ENCODE peak calls at places on chromosome 2, in ten cellular contexts. One of them, this sample, is unnamed. For H3K36me3, the result is how much of the 10 kb centered on the place peaks cover.

GRCh38 chr2:71833855-71834554 is 313.7 kb downstream of the CYP26B1 start:
- DNase-seq in suprapubic skin: peak
- DNase-seq in ovary: no peak
- DNase-seq in Peyer's patch: no peak
- DNase-seq in adrenal gland: no peak
- DNase-seq in right lobe of liver: no peak
- DNase-seq in tibial nerve: peak
- DNase-seq in lower lobe of right lung: no peak
- DNase-seq in colonic mucosa: peak
- DNase-seq in kidney: no peak
- DNase-seq in this sample: peak

GRCh38 chr2:144407262-144407661 is 112.7 kb downstream of the ZEB2 start:
- DNase-seq in suprapubic skin: no peak
- DNase-seq in ovary: no peak
- DNase-seq in Peyer's patch: no peak
- DNase-seq in adrenal gland: no peak
- DNase-seq in right lobe of liver: no peak
- DNase-seq in tibial nerve: no peak
- DNase-seq in lower lobe of right lung: no peak
- DNase-seq in colonic mucosa: no peak
- DNase-seq in kidney: no peak
- DNase-seq in this sample: no peak

GRCh38 chr2:31168291-31168690 is 30.1 kb upstream of the GALNT14 start:
- DNase-seq in suprapubic skin: no peak
- DNase-seq in ovary: no peak
- DNase-seq in Peyer's patch: no peak
- DNase-seq in adrenal gland: no peak
- DNase-seq in right lobe of liver: no peak
- DNase-seq in tibial nerve: no peak
- DNase-seq in lower lobe of right lung: no peak
- DNase-seq in colonic mucosa: no peak
- DNase-seq in kidney: no peak
- DNase-seq in this sample: no peak

GRCh38 chr2:15772196-15772595 is 168.2 kb upstream of the MYCN start:
- DNase-seq in suprapubic skin: no peak
- DNase-seq in ovary: no peak
- DNase-seq in Peyer's patch: no peak
- DNase-seq in adrenal gland: no peak
- DNase-seq in right lobe of liver: no peak
- DNase-seq in tibial nerve: no peak
- DNase-seq in lower lobe of right lung: no peak
- DNase-seq in colonic mucosa: no peak
- DNase-seq in kidney: no peak
- DNase-seq in this sample: no peak

GRCh38 chr2:65024149-65024829 is 31.9 kb upstream of the CEP68 start:
- DNase-seq in suprapubic skin: no peak
- DNase-seq in ovary: no peak
- DNase-seq in Peyer's patch: no peak
- DNase-seq in adrenal gland: no peak
- DNase-seq in right lobe of liver: no peak
- DNase-seq in tibial nerve: no peak
- DNase-seq in lower lobe of right lung: no peak
- DNase-seq in colonic mucosa: no peak
- DNase-seq in kidney: no peak
- DNase-seq in this sample: no peak

GRCh38 chr2:20682166-20682565 is 15.2 kb downstream of the GDF7 start:
- DNase-seq in suprapubic skin: no peak
- DNase-seq in ovary: no peak
- DNase-seq in Peyer's patch: peak
- DNase-seq in adrenal gland: no peak
- DNase-seq in right lobe of liver: no peak
- DNase-seq in tibial nerve: no peak
- DNase-seq in lower lobe of right lung: no peak
- DNase-seq in colonic mucosa: no peak
- DNase-seq in kidney: no peak
- DNase-seq in this sample: no peak

GRCh38 chr2:85909005-85909404 is 20.2 kb upstream of the ST3GAL5 start:
- DNase-seq in suprapubic skin: no peak
- DNase-seq in ovary: no peak
- DNase-seq in Peyer's patch: no peak
- DNase-seq in adrenal gland: no peak
- DNase-seq in right lobe of liver: no peak
- DNase-seq in tibial nerve: no peak
- DNase-seq in lower lobe of right lung: no peak
- DNase-seq in colonic mucosa: no peak
- DNase-seq in kidney: no peak
- DNase-seq in this sample: no peak

GRCh38 chr2:157837851-157838441 is 38.2 kb downstream of the ACVR1 start:
- DNase-seq in suprapubic skin: no peak
- DNase-seq in ovary: peak
- DNase-seq in Peyer's patch: peak
- DNase-seq in adrenal gland: peak
- DNase-seq in right lobe of liver: peak
- DNase-seq in tibial nerve: no peak
- DNase-seq in lower lobe of right lung: no peak
- DNase-seq in colonic mucosa: no peak
- DNase-seq in kidney: no peak
- DNase-seq in this sample: peak

GRCh38 chr2:173217106-173217840 is 137.4 kb upstream of the CDCA7 start:
- DNase-seq in suprapubic skin: no peak
- DNase-seq in ovary: no peak
- DNase-seq in Peyer's patch: no peak
- DNase-seq in adrenal gland: no peak
- DNase-seq in right lobe of liver: no peak
- DNase-seq in tibial nerve: no peak
- DNase-seq in lower lobe of right lung: no peak
- DNase-seq in colonic mucosa: no peak
- DNase-seq in kidney: no peak
- DNase-seq in this sample: no peak

GRCh38 chr2:40355451-40355850 is 96.4 kb downstream of the SLC8A1 start:
- DNase-seq in suprapubic skin: no peak
- DNase-seq in ovary: no peak
- DNase-seq in Peyer's patch: no peak
- DNase-seq in adrenal gland: no peak
- DNase-seq in right lobe of liver: no peak
- DNase-seq in tibial nerve: no peak
- DNase-seq in lower lobe of right lung: no peak
- DNase-seq in colonic mucosa: no peak
- DNase-seq in kidney: no peak
- DNase-seq in this sample: no peak

GRCh38 chr2:95052804-95053535 is 27.5 kb downstream of the MAL start:
- DNase-seq in suprapubic skin: no peak
- DNase-seq in ovary: no peak
- DNase-seq in Peyer's patch: no peak
- DNase-seq in adrenal gland: no peak
- DNase-seq in right lobe of liver: no peak
- DNase-seq in tibial nerve: no peak
- DNase-seq in lower lobe of right lung: no peak
- DNase-seq in colonic mucosa: no peak
- DNase-seq in kidney: no peak
- DNase-seq in this sample: peak

GRCh38 chr2:46545015-46545839 is 65.9 kb downstream of the TMEM247 start:
- DNase-seq in suprapubic skin: no peak
- DNase-seq in ovary: no peak
- DNase-seq in Peyer's patch: no peak
- DNase-seq in adrenal gland: no peak
- DNase-seq in right lobe of liver: no peak
- DNase-seq in tibial nerve: no peak
- DNase-seq in lower lobe of right lung: no peak
- DNase-seq in colonic mucosa: no peak
- DNase-seq in kidney: no peak
- DNase-seq in this sample: no peak

GRCh38 chr2:160141944-160142343 is 58.1 kb downstream of the ITGB6 start:
- DNase-seq in suprapubic skin: no peak
- DNase-seq in ovary: no peak
- DNase-seq in Peyer's patch: no peak
- DNase-seq in adrenal gland: no peak
- DNase-seq in right lobe of liver: no peak
- DNase-seq in tibial nerve: no peak
- DNase-seq in lower lobe of right lung: no peak
- DNase-seq in colonic mucosa: no peak
- DNase-seq in kidney: no peak
- DNase-seq in this sample: no peak

GRCh38 chr2:25618676-25619075 is 54.7 kb downstream of the DTNB start:
- DNase-seq in suprapubic skin: no peak
- DNase-seq in ovary: no peak
- DNase-seq in Peyer's patch: no peak
- DNase-seq in adrenal gland: no peak
- DNase-seq in right lobe of liver: no peak
- DNase-seq in tibial nerve: no peak
- DNase-seq in lower lobe of right lung: no peak
- DNase-seq in colonic mucosa: no peak
- DNase-seq in kidney: no peak
- DNase-seq in this sample: no peak

DNA sequence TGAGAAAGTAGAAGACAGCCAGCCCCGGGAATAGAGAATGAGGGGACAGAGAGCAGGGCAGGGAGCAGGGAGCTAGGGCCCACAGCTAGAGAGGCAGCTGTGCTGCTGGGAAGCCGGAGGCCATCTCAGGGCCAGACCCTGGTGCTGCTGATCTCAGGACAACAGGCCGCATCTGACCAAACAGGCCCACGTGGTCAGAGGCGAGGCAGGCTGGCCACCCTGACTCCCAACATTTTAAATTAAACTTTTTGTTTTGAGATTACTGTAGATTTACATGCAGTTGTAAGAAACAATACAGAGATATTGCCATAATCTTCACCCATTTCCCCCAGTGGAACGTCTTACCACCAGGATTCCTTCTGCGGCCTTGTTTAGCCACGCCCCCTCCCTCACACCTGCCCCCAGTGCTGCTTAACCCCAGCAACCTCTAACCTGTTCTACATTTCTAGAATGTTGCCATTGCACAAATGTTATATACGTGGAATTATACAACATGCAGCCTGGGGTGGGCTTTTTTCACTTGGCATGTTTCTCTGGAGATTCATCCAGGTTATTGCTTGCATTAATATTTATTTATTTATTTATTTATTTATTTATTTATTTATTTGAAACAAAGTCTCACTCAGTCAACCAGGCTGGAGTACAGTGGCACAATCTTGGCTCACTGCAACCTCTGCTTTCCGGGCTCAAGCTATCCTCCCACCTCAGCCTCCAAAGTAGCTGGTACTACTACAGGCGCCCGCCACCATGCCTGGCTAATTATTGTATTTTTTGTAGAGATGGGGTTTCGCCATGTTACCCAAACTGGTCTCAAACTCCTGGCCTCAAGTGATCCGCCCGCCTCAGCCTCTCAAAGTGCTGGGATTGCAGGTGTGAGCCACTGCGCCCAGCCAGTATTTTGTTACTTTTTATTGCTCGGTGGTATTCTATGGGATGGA is 48.6 kb upstream of the GPR17 start:
- DNase-seq in suprapubic skin: no peak
- DNase-seq in ovary: no peak
- DNase-seq in Peyer's patch: no peak
- DNase-seq in adrenal gland: no peak
- DNase-seq in right lobe of liver: no peak
- DNase-seq in tibial nerve: no peak
- DNase-seq in lower lobe of right lung: no peak
- DNase-seq in colonic mucosa: no peak
- DNase-seq in kidney: no peak
- DNase-seq in this sample: no peak
- TF ChIP-seq CTCF in suprapubic skin: no peak
- TF ChIP-seq CTCF in ovary: no peak
- TF ChIP-seq CTCF in Peyer's patch: no peak
- TF ChIP-seq CTCF in adrenal gland: no peak
- TF ChIP-seq CTCF in right lobe of liver: no peak
- TF ChIP-seq CTCF in tibial nerve: no peak
- TF ChIP-seq CTCF in lower lobe of right lung: no peak
- TF ChIP-seq CTCF in colonic mucosa: no peak
- TF ChIP-seq CTCF in kidney: no peak
- TF ChIP-seq CTCF in this sample: no peak

GRCh38 chr2:233168919-233169318 is 82.6 kb upstream of the ATG16L1 start:
- DNase-seq in suprapubic skin: no peak
- DNase-seq in ovary: no peak
- DNase-seq in Peyer's patch: no peak
- DNase-seq in adrenal gland: no peak
- DNase-seq in right lobe of liver: no peak
- DNase-seq in tibial nerve: no peak
- DNase-seq in lower lobe of right lung: no peak
- DNase-seq in colonic mucosa: no peak
- DNase-seq in kidney: peak
- DNase-seq in this sample: no peak
- H3K27ac ChIP-seq in suprapubic skin: no peak
- H3K27ac ChIP-seq in ovary: no peak
- H3K27ac ChIP-seq in Peyer's patch: no peak
- H3K27ac ChIP-seq in adrenal gland: no peak
- H3K27ac ChIP-seq in right lobe of liver: no peak
- H3K27ac ChIP-seq in tibial nerve: no peak
- H3K27ac ChIP-seq in lower lobe of right lung: no peak
- H3K27ac ChIP-seq in colonic mucosa: no peak
- H3K27ac ChIP-seq in kidney: no peak
- H3K27ac ChIP-seq in this sample: no peak

GRCh38 chr2:162301877-162302276 is 16.6 kb downstream of the IFIH1 start:
- DNase-seq in suprapubic skin: no peak
- DNase-seq in ovary: no peak
- DNase-seq in Peyer's patch: no peak
- DNase-seq in adrenal gland: no peak
- DNase-seq in right lobe of liver: no peak
- DNase-seq in tibial nerve: no peak
- DNase-seq in lower lobe of right lung: no peak
- DNase-seq in colonic mucosa: no peak
- DNase-seq in kidney: no peak
- DNase-seq in this sample: no peak
- H3K36me3 ChIP-seq in suprapubic skin: under half
- H3K36me3 ChIP-seq in ovary: under half
- H3K36me3 ChIP-seq in Peyer's patch: under half
- H3K36me3 ChIP-seq in adrenal gland: under half
- H3K36me3 ChIP-seq in right lobe of liver: under half
- H3K36me3 ChIP-seq in tibial nerve: under half
- H3K36me3 ChIP-seq in lower lobe of right lung: under half
- H3K36me3 ChIP-seq in colonic mucosa: under half
- H3K36me3 ChIP-seq in kidney: under half
- H3K36me3 ChIP-seq in this sample: under half

DNA sequence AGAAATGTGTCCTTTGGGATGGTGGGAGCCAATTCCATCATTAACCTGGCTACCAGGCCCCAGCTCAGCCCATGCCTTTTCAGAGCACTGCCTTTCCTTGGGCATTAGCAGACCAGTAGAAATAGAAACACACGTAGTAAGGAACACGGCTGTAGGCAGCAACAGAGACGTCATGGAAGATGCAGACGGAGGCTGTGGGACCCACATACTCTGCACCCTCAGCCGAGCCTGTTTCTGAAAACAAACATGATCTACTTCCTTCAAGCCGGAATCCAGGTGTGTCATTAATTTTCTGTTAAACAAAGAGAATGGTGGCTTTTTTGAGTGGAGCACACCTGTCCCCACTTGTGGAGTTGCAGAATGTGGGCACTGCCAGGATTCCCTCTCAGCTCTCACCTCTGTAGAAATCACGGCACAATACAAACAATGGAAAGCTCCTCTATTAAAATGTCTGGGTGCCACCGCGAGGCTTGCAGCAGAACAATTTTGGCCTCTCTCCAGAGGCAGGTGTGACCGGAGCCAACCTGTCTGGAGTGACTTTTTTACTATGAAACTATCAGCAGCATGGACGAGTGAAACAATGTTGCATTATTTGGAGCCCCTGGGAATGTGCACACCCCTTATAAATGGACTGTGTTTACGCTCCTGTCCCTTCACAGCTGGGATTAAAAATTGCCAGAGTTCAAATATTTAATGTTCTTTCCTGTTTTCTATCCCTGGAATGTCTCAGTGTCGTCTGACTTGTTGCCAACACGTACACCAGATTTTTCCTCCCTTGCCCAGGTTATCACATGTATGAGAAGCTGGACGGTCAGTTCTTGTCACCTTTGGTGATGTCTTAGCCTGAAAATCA is 31.7 kb downstream of the SPP2 start:
- DNase-seq in suprapubic skin: no peak
- DNase-seq in ovary: no peak
- DNase-seq in Peyer's patch: no peak
- DNase-seq in adrenal gland: no peak
- DNase-seq in right lobe of liver: peak
- DNase-seq in tibial nerve: no peak
- DNase-seq in lower lobe of right lung: peak
- DNase-seq in colonic mucosa: peak
- DNase-seq in kidney: peak
- DNase-seq in this sample: no peak
- TF ChIP-seq CTCF in suprapubic skin: no peak
- TF ChIP-seq CTCF in ovary: no peak
- TF ChIP-seq CTCF in Peyer's patch: no peak
- TF ChIP-seq CTCF in adrenal gland: no peak
- TF ChIP-seq CTCF in right lobe of liver: peak
- TF ChIP-seq CTCF in tibial nerve: no peak
- TF ChIP-seq CTCF in lower lobe of right lung: no peak
- TF ChIP-seq CTCF in colonic mucosa: no peak
- TF ChIP-seq CTCF in kidney: no peak
- TF ChIP-seq CTCF in this sample: no peak